ENCODE peak calls at places on chromosome 9, in seven cellular contexts. H is aorta; S is brain microvascular endothelial cell; K is CD8-positive, alpha-beta T cell; G is endothelial cell of umbilical vein; D is pancreas; Y is CD8-positive, alpha-beta memory T cell. P is an unnamed sample.

GRCh38 chr9:77883133-77883532 is 148.5 kb downstream of the GNAQ start:
- DNase-seq in H (no peak), S (no peak), K (no peak), G (no peak), D (no peak), Y (no peak), P (no peak)

GRCh38 chr9:2727966-2728613 is 10.8 kb downstream of the KCNV2 start:
- DNase-seq in H (no peak), S (peak; percentile 68), K (no peak), G (peak; percentile 76), D (no peak), Y (peak; percentile 4), P (no peak)

GRCh38 chr9:120893585-120893857 is 16.5 kb upstream of the PHF19 start:
- DNase-seq in H (no peak), S (no peak), K (no peak), G (no peak), D (no peak), Y (no peak), P (no peak)

GRCh38 chr9:14251146-14252071 is 62.5 kb downstream of the NFIB start:
- DNase-seq in H (peak; percentile 86), S (peak; percentile 84), K (no peak), G (peak; percentile 73), D (peak; percentile 93), Y (no peak), P (no peak)

GRCh38 chr9:108056083-108056804 is 566.7 kb upstream of the KLF4 start:
- DNase-seq in H (no peak), S (no peak), K (no peak), G (peak; percentile 49), D (no peak), Y (no peak), P (no peak)

GRCh38 chr9:98021306-98022040 is 35.1 kb upstream of the NANS start:
- DNase-seq in H (no peak), S (no peak), K (peak; percentile 29), G (no peak), D (no peak), Y (no peak), P (no peak)

GRCh38 chr9:85004818-85005413 is 335.4 kb downstream of the NTRK2 start:
- DNase-seq in H (no peak), S (peak; percentile 1), K (no peak), G (no peak), D (no peak), Y (no peak), P (no peak)

GRCh38 chr9:96149881-96150280 is 152.1 kb downstream of the HSD17B3 start:
- DNase-seq in H (peak; percentile 9), S (no peak), K (no peak), G (no peak), D (no peak), Y (no peak), P (no peak)

GRCh38 chr9:16012621-16013020 is 459.8 kb downstream of the CCDC171 start:
- DNase-seq in H (no peak), S (peak; percentile 74), K (no peak), G (no peak), D (no peak), Y (no peak), P (no peak)

GRCh38 chr9:86974421-86974820 is 27.1 kb upstream of the GAS1 start:
- DNase-seq in H (no peak), S (no peak), K (no peak), G (no peak), D (no peak), Y (no peak), P (no peak)

GRCh38 chr9:20582150-20582549 is 40.1 kb downstream of the MLLT3 start:
- DNase-seq in H (no peak), S (no peak), K (no peak), G (no peak), D (no peak), Y (no peak), P (no peak)

GRCh38 chr9:7011395-7012067 is 253.8 kb downstream of the KDM4C start:
- DNase-seq in H (no peak), S (no peak), K (no peak), G (peak; percentile 63), D (no peak), Y (peak; percentile 3), P (no peak)

GRCh38 chr9:98902925-98903324 is 40.8 kb upstream of the COL15A1 start:
- DNase-seq in H (no peak), S (no peak), K (no peak), G (no peak), D (no peak), Y (no peak), P (no peak)

GRCh38 chr9:129990269-129991005 is 52.6 kb downstream of the FNBP1 start:
- DNase-seq in H (no peak), S (no peak), K (no peak), G (no peak), D (no peak), Y (peak; percentile 32), P (peak; percentile 59)

GRCh38 chr9:21413089-21414023 is 4.4 kb downstream of the IFNA8 start:
- DNase-seq in H (no peak), S (no peak), K (no peak), G (no peak), D (no peak), Y (no peak), P (no peak)

GRCh38 chr9:107008447-107008846 is 145.5 kb downstream of the ZNF462 start:
- DNase-seq in H (no peak), S (no peak), K (no peak), G (no peak), D (no peak), Y (no peak), P (no peak)

GRCh38 chr9:110140276-110140675 is 67.7 kb downstream of the C9orf152 start:
- DNase-seq in H (no peak), S (no peak), K (no peak), G (no peak), D (no peak), Y (no peak), P (no peak)

GRCh38 chr9:95729669-95730368 is 145.7 kb upstream of the ERCC6L2 start:
- DNase-seq in H (no peak), S (no peak), K (no peak), G (no peak), D (no peak), Y (no peak), P (no peak)

GRCh38 chr9:34171753-34172535 is 6.9 kb upstream of the UBAP1 start:
- DNase-seq in H (no peak), S (no peak), K (peak; percentile 54), G (no peak), D (no peak), Y (peak; percentile 61), P (peak; percentile 80)

DNA sequence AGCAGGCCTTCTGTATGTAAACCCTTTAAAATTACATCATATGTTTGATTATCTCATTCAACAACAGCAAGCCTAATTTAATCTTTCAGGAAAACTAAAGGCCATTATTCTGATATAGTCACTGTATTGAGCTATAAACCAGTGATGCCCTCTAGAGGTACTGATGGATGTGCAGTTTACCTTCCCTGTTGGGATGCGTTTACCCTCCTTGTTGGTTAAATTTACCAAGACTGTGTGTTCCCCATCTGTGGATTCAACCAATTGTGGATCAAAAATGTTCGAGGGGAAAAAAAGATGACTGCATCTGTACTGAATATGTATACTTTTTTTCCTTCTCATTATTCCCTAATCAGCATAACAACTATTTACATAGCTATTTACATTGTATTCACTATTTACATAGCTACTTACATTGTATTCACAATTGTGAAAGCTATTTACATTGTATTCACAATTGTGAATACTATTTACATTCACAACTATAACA is 3.7 kb upstream of the BAAT start:
- DNase-seq in H (no peak), S (no peak), K (no peak), G (no peak), D (no peak), Y (no peak), P (no peak)
- H3K27me3 ChIP-seq in H (no peaks in the 10 kb centered on the region), S (no peaks in the 10 kb centered on the region), K (no peaks in the 10 kb centered on the region), G (no peaks in the 10 kb centered on the region), D (no peaks in the 10 kb centered on the region), Y (no peaks in the 10 kb centered on the region), P (no peaks in the 10 kb centered on the region)

DNA sequence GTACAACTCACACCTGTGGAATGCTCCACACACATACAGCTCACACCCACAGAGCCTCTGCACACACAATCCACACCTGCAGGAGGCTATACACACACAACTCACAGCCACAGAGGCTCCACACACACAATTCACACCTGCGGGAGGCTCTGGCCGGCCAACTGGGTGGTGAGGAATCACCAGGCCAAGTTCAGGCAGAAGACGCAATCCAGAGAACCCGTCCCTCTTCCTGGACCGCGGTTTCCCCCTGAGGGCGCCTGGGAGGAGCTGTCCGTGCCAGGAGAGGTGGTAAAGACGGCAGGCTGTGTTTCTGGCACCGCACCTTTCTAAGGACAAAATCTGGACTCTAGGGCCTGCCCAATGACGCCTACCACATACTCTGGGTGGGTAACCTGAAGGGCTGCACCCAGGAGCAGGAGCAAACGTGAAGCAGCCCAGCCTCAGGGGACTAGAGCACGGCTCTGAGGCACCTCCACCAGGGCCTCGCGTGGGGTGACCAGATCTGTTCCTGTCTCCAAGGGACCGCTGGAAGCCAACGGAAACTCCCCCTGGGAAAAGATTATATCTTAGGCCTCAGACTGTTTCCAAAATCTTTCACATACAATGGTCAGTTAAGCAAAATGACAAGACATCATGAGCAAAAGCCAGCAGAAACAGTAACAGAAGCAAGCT is 17.0 kb downstream of the CAMSAP1 start:
- DNase-seq in H (no peak), S (no peak), K (no peak), G (no peak), D (no peak), Y (no peak), P (no peak)
- H3K27ac ChIP-seq in H (no peak overlapping the region), S (no peak overlapping the region), K (no peak overlapping the region), G (no peak overlapping the region), D (no peak overlapping the region), Y (no peak overlapping the region), P (no peak overlapping the region)

GRCh38 chr9:114481789-114482188 is 23.5 kb downstream of the WHRN start:
- DNase-seq in H (no peak), S (no peak), K (no peak), G (no peak), D (no peak), Y (no peak), P (no peak)

GRCh38 chr9:114482602-114483001 is 22.7 kb downstream of the WHRN start:
- DNase-seq in H (no peak), S (no peak), K (no peak), G (no peak), D (no peak), Y (no peak), P (no peak)

GRCh38 chr9:114484215-114484853 is 20.9 kb downstream of the WHRN start:
- DNase-seq in H (no peak), S (no peak), K (no peak), G (no peak), D (no peak), Y (no peak), P (no peak)

GRCh38 chr9:114484854-114485443 is 20.3 kb downstream of the WHRN start:
- DNase-seq in H (no peak), S (peak; percentile 63), K (peak; percentile 58), G (no peak), D (no peak), Y (peak; percentile 39), P (no peak)

GRCh38 chr9:114483499-114483898 is 21.8 kb downstream of the WHRN start:
- DNase-seq in H (no peak), S (no peak), K (no peak), G (no peak), D (no peak), Y (no peak), P (no peak)
- H3K4me3 ChIP-seq in H (no peak overlapping the region), S (no peak overlapping the region), K (no peak overlapping the region), G (no peak overlapping the region), D (no peak overlapping the region), Y (no peak overlapping the region), P (no peak overlapping the region)

DNA sequence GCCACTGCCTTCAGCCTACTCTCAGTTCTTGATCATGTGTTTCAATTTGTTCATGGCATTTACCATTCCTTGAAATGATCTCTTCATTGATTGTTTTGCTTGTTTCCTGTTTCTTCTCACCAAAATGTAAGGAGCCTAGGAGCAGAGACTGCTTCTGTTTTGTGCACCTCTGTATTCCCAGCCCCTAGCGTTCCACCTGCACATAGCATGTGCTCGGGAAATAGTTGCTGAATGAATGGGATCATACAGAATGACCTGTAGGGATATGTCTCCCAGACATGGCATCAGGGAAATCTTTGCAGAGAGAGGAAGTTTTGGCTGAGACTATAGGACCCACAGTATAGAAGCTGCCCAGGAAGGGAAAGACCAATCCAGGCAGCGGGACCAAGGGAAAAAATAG is 6.2 kb upstream of the CERCAM start:
- DNase-seq in H (no peak), S (no peak), K (no peak), G (no peak), D (no peak), Y (no peak), P (no peak)
- H3K27me3 ChIP-seq in H (no peaks in the 10 kb centered on the region), S (peaks cover 5% of the 10 kb centered on the region), K (no peaks in the 10 kb centered on the region), G (peaks cover 11% of the 10 kb centered on the region), D (no peaks in the 10 kb centered on the region), Y (peaks cover 7% of the 10 kb centered on the region), P (peaks cover 5% of the 10 kb centered on the region)